ENCODE peak calls at places on chromosome 10, in seven cellular contexts. H, F, Q, C, O, N and I are unnamed samples.

GRCh38 chr10:21336476-21337170 is 188.9 kb downstream of the SKIDA1 start:
- DNase-seq in N (peak), F (peak), O (no peak), Q (peak), H (peak), C (no peak), I (peak)

GRCh38 chr10:86113983-86114382 is 252.6 kb downstream of the GRID1 start:
- DNase-seq in O (no peak), F (no peak), C (no peak), Q (no peak), N (no peak), H (no peak), I (no peak)

GRCh38 chr10:71729023-71729649 is 9.6 kb upstream of the C10orf105 start:
- DNase-seq in Q (peak), O (no peak), F (no peak), C (no peak), N (no peak), H (peak), I (peak)

GRCh38 chr10:393346-393745 is 258.1 kb downstream of the ZMYND11 start:
- DNase-seq in C (no peak), N (no peak), O (no peak), H (no peak), F (no peak), Q (no peak), I (no peak)

GRCh38 chr10:44827431-44828006 is 83.6 kb upstream of the TMEM72 start:
- DNase-seq in C (no peak), N (no peak), O (no peak), F (no peak), H (no peak), Q (peak), I (no peak)

GRCh38 chr10:104314591-104315485 is 23.4 kb downstream of the ITPRIP start:
- DNase-seq in Q (no peak), O (no peak), N (no peak), F (no peak), C (no peak), H (no peak), I (no peak)

GRCh38 chr10:30199376-30200018 is 140.1 kb upstream of the JCAD start:
- DNase-seq in F (no peak), N (no peak), C (peak), H (no peak), Q (no peak), O (no peak), I (peak)

GRCh38 chr10:24622781-24623301 is 100.8 kb downstream of the ARHGAP21 start:
- DNase-seq in O (no peak), Q (no peak), N (peak), F (no peak), C (no peak), H (no peak), I (no peak)

GRCh38 chr10:114691442-114691941 is 33.4 kb upstream of the ABLIM1 start:
- DNase-seq in N (peak), Q (no peak), H (no peak), C (no peak), F (no peak), O (no peak), I (peak)

GRCh38 chr10:119655566-119656001 is 4.4 kb downstream of the BAG3 start:
- DNase-seq in N (peak), Q (peak), F (peak), C (no peak), H (no peak), O (no peak), I (peak)

GRCh38 chr10:96512524-96512991 is 1.2 kb downstream of the TLL2 start:
- DNase-seq in H (no peak), C (peak), F (no peak), N (peak), Q (peak), O (peak), I (peak)

GRCh38 chr10:124253006-124253405 is 159.6 kb upstream of the CHST15 start:
- DNase-seq in F (no peak), O (no peak), N (no peak), H (no peak), Q (no peak), C (no peak), I (no peak)

GRCh38 chr10:77291596-77292505 is 345.8 kb downstream of the KCNMA1 start:
- DNase-seq in N (peak), O (no peak), C (no peak), Q (no peak), H (no peak), F (no peak), I (no peak)

GRCh38 chr10:28008054-28008453 is 9.2 kb upstream of the ODAD2 start:
- DNase-seq in Q (no peak), H (no peak), C (no peak), O (no peak), N (peak), F (no peak), I (no peak)

GRCh38 chr10:44962870-44963738 is 3.5 kb downstream of the RASSF4 start:
- DNase-seq in Q (no peak), F (no peak), H (no peak), N (no peak), O (no peak), C (no peak), I (no peak)

GRCh38 chr10:133439517-133440461 is 14.0 kb upstream of the SCART1 start:
- DNase-seq in H (no peak), N (no peak), O (no peak), Q (no peak), C (no peak), F (no peak), I (no peak)